ENCODE peak calls at places on chromosome 7, in six cellular contexts. X is CD8-positive, alpha-beta T cell; F is psoas muscle; N is tibial artery; P is uterus; I is left ventricle myocardium inferior. E is an unnamed sample.

GRCh38 chr7:154996756-154997155 is 6.2 kb downstream of the PAXIP1 start:
- DNase-seq in X (no peak), F (no peak), N (no peak), P (no peak), I (no peak), E (no peak)

GRCh38 chr7:5479133-5479745 is 55.6 kb upstream of the TNRC18 start:
- DNase-seq in X (no peak), F (no peak), N (no peak), P (no peak), I (no peak), E (no peak)

GRCh38 chr7:20343211-20343610 is 12.5 kb downstream of the ITGB8 start:
- DNase-seq in X (no peak), F (no peak), N (no peak), P (no peak), I (no peak), E (no peak)

GRCh38 chr7:130891254-130892094 is 157.5 kb upstream of the KLF14 start:
- DNase-seq in X (no peak), F (peak), N (peak), P (peak), I (no peak), E (no peak)

GRCh38 chr7:73983437-73984164 is 44.4 kb upstream of the ELN start:
- DNase-seq in X (no peak), F (peak), N (no peak), P (no peak), I (peak), E (no peak)

GRCh38 chr7:87414400-87415188 is 60.9 kb downstream of the ABCB4 start:
- DNase-seq in X (no peak), F (no peak), N (no peak), P (no peak), I (no peak), E (no peak)

GRCh38 chr7:140640727-140641531 is at the start of gene DENND2A:
- DNase-seq in X (no peak), F (peak), N (peak), P (peak), I (peak), E (peak)

GRCh38 chr7:16268821-16269768 is 152.2 kb downstream of the CRPPA start:
- DNase-seq in X (no peak), F (no peak), N (no peak), P (no peak), I (no peak), E (no peak)

GRCh38 chr7:40763319-40764287 is 628.8 kb downstream of the SUGCT start:
- DNase-seq in X (no peak), F (no peak), N (no peak), P (no peak), I (no peak), E (no peak)

GRCh38 chr7:4079366-4079765 is 602.7 kb upstream of the FOXK1 start:
- DNase-seq in X (no peak), F (no peak), N (no peak), P (no peak), I (no peak), E (no peak)

GRCh38 chr7:28419717-28420116 is 7.4 kb downstream of the CREB5 start:
- DNase-seq in X (no peak), F (no peak), N (peak), P (peak), I (no peak), E (no peak)

GRCh38 chr7:15042285-15042684 is 139.7 kb upstream of the DGKB start:
- DNase-seq in X (no peak), F (no peak), N (no peak), P (no peak), I (no peak), E (no peak)

GRCh38 chr7:137882806-137883205 is 36.0 kb upstream of the DGKI start:
- DNase-seq in X (no peak), F (no peak), N (no peak), P (no peak), I (no peak), E (no peak)

GRCh38 chr7:110803602-110804143 is 287.3 kb upstream of the LRRN3 start:
- DNase-seq in X (no peak), F (no peak), N (no peak), P (no peak), I (no peak), E (no peak)

GRCh38 chr7:68206946-68207485 is 1210.4 kb downstream of the TYW1 start:
- DNase-seq in X (no peak), F (no peak), N (no peak), P (no peak), I (no peak), E (no peak)

GRCh38 chr7:33958126-33958525 is 52.8 kb downstream of the BMPER start:
- DNase-seq in X (no peak), F (no peak), N (no peak), P (no peak), I (no peak), E (no peak)

GRCh38 chr7:23394828-23395227 is 75.5 kb downstream of the IGF2BP3 start:
- DNase-seq in X (no peak), F (no peak), N (no peak), P (no peak), I (no peak), E (no peak)

GRCh38 chr7:139884441-139884840 is 55.4 kb downstream of the TBXAS1 start:
- DNase-seq in X (no peak), F (no peak), N (no peak), P (no peak), I (no peak), E (no peak)

GRCh38 chr7:65239707-65240352 is 133.8 kb upstream of the ZNF92 start:
- DNase-seq in X (no peak), F (no peak), N (no peak), P (no peak), I (no peak), E (no peak)

GRCh38 chr7:140039071-140039470 is 23.7 kb downstream of the PARP12 start:
- DNase-seq in X (no peak), F (no peak), N (no peak), P (no peak), I (no peak), E (no peak)

GRCh38 chr7:116692599-116693308 is 20.8 kb downstream of the MET start:
- DNase-seq in X (no peak), F (no peak), N (no peak), P (no peak), I (no peak), E (no peak)

GRCh38 chr7:30068117-30068516 is 39.9 kb downstream of the PLEKHA8 start:
- DNase-seq in X (no peak), F (no peak), N (no peak), P (peak), I (no peak), E (no peak)

GRCh38 chr7:29988391-29989256 is 977 bp downstream of the SCRN1 start:
- DNase-seq in X (peak), F (peak), N (peak), P (peak), I (peak), E (peak)

GRCh38 chr7:128928159-128928558 is 9.6 kb upstream of the IRF5 start:
- DNase-seq in X (no peak), F (peak), N (no peak), P (no peak), I (no peak), E (no peak)

GRCh38 chr7:114922652-114923402 is 933 bp downstream of the MDFIC start:
- DNase-seq in X (peak), F (peak), N (peak), P (peak), I (peak), E (no peak)

GRCh38 chr7:114922151-114922651 is 307 bp downstream of the MDFIC start:
- DNase-seq in X (peak), F (peak), N (peak), P (peak), I (peak), E (no peak)

GRCh38 chr7:114923403-114923713 is 1.5 kb downstream of the MDFIC start:
- DNase-seq in X (no peak), F (no peak), N (no peak), P (no peak), I (no peak), E (no peak)

GRCh38 chr7:114925443-114925842 is 3.5 kb downstream of the MDFIC start:
- DNase-seq in X (no peak), F (no peak), N (no peak), P (no peak), I (no peak), E (no peak)

DNA sequence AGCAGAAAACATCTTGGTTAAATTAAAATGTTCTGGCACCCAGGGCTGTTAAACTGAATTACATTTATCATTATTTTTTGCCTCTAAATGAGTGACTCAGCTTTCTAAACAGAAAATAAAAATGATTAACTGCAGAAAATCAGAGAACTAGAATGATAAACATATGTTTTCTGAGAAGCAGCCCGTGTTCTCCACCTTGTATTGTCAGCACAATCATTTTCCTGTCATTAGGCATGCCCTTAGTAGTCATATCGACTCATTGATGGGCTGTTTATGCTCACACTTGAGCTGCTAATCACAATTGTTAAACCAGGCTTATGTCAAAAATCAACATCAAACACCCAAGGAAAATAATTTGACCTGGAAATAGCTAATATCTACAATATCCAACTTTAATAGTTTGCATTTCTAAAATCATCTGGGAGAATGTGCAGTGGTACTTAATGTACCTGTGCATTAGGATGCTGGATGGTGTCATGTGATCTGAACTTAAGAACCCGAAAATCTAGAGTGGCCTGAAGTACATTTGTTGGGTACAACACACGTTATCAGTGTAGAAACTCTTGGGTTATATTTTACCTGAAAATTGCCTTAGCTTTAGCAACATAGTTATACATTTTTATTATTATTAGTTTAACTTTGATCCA is 2.3 kb downstream of the MDFIC start:
- DNase-seq in X (no peak), F (no peak), N (no peak), P (no peak), I (no peak), E (no peak)
- H3K27ac ChIP-seq in X (peak), F (no peak), N (peak), P (peak), I (peak), E (no peak)

GRCh38 chr7:148987751-148988512 is 40.4 kb downstream of the PDIA4 start:
- DNase-seq in X (no peak), F (no peak), N (no peak), P (no peak), I (no peak), E (no peak)

GRCh38 chr7:148986737-148987009 is 41.6 kb downstream of the PDIA4 start:
- DNase-seq in X (no peak), F (no peak), N (no peak), P (no peak), I (no peak), E (no peak)

GRCh38 chr7:148991536-148991935 is 36.8 kb downstream of the PDIA4 start:
- DNase-seq in X (no peak), F (peak), N (no peak), P (no peak), I (no peak), E (no peak)

GRCh38 chr7:148983220-148984146 is 44.8 kb downstream of the PDIA4 start:
- DNase-seq in X (peak), F (peak), N (no peak), P (peak), I (no peak), E (no peak)

GRCh38 chr7:148987010-148987750 is 41.1 kb downstream of the PDIA4 start:
- DNase-seq in X (peak), F (peak), N (peak), P (peak), I (peak), E (peak)
- H3K27ac ChIP-seq in X (peak), F (peak), N (peak), P (peak), I (peak), E (peak)

DNA sequence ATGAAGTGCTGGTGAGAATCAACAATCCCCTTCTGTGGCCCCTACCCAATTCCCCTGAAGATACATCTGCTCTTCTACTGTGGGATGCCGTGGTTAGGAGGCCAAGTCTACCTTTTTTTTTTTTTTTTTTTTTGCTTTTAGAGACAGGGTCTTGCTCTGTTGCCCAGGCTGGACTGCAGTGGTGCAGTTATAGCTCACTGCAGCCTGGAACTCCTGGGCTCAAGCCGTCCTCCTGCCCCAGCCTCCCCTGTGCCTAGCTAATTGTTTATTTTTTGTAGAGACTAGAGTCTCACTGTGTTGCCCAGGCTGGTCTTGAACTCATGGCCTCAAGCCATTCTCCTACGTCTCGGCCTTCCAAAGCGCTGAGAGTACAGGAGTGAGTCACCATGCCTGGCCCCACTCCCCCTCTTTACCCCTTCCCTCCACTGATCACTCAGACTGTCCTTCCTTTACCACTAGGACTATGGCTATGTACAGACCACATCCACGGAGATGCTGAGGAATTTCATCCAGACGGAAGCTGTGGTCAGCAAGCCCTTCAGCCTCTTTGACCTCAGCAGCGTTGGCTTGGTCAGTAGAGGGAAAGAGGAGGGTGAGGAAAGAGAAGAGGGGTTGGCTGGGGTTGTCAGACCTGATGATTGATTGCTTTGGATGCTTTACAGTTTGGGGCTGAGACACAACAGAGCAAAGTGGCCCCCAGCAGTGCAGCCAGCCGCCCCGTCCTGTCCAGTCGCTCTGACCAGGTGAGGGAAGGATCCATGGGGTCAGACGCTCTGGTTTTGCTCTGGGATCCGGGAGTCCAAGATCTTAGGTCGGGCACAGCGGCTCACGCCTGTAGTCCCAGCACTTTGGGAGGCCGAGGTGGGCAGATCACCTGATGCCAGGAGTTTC is 1.8 kb downstream of the AP4M1 start:
- DNase-seq in X (no peak), F (no peak), N (no peak), P (no peak), I (no peak), E (no peak)
- H3K27ac ChIP-seq in X (no peak), F (no peak), N (no peak), P (no peak), I (no peak), E (no peak)

GRCh38 chr7:90626011-90626410 is 29.9 kb downstream of the CDK14 start:
- DNase-seq in X (no peak), F (no peak), N (no peak), P (no peak), I (no peak), E (no peak)

GRCh38 chr7:90624128-90624980 is 28.2 kb downstream of the CDK14 start:
- DNase-seq in X (no peak), F (no peak), N (no peak), P (peak), I (no peak), E (no peak)

GRCh38 chr7:90622670-90623069 is 26.5 kb downstream of the CDK14 start:
- DNase-seq in X (no peak), F (no peak), N (no peak), P (no peak), I (no peak), E (no peak)

GRCh38 chr7:90625051-90625450 is 28.9 kb downstream of the CDK14 start:
- DNase-seq in X (no peak), F (no peak), N (no peak), P (no peak), I (no peak), E (no peak)

DNA sequence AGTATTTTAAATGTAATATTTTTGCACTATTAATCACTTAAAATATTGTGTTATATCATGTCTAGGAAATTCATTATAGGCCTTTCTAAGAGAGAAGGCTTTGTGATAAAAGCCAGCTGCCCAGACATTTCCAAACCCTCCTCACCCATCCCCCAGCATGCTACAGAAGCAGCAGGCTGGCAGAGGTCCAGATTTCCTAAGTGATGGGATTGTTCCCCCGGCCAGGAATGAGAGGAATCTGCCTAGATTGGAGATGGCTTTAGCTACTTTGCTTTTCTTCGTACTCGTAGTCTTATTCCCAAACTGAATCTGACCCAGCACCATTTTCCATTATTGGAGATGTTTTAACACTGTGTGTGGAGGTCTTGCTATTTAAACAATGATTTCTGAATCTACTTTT is 29.4 kb downstream of the CDK14 start:
- DNase-seq in X (no peak), F (no peak), N (peak), P (peak), I (peak), E (no peak)
- H3K27ac ChIP-seq in X (no peak), F (no peak), N (no peak), P (peak), I (peak), E (no peak)

DNA sequence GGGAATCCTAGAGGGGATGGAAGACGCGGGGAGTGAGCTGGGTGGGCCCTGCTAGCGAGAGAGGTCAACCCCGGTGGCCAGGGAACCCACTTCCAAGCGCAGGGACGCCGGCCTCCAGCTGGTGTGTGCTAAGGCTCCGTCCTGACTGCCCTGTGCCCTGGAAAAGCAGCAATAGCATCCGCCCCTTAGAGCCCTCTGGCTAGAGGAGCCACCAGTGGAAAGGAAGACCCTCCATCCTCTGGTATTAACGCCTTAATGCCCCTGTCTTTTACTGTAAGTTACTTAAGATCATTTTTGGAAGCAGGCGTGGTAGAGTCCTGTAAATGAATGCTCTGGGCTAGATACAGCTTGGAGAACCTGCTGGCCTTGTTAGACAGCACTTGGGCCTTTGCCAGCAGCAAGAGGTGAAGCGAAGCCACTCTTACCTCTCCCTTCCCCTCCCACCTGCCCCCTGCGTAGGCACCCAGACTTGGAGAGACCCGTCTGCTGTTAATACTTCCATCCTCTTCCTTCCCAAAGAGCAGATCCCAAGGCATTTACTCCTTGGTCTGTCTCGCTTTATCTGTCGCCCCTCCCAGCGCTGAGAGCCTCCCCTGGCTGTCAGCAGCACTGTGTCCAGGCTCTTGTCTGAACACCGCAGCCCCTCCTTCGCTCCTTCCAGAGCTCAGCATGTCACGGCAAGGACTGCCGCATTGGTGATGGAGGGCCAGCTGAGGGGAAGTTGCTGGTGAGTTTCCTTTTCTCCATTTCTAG is 4.6 kb downstream of the REPIN1 start:
- DNase-seq in X (no peak), F (peak), N (no peak), P (no peak), I (no peak), E (no peak)
- H3K27ac ChIP-seq in X (no peak), F (peak), N (no peak), P (no peak), I (peak), E (no peak)

GRCh38 chr7:124056234-124056633 is 23.4 kb upstream of the TMEM229A start:
- DNase-seq in X (no peak), F (no peak), N (no peak), P (no peak), I (no peak), E (no peak)
- H3K27ac ChIP-seq in X (no peak), F (no peak), N (no peak), P (no peak), I (no peak), E (no peak)

GRCh38 chr7:97576043-97576442 is 155.8 kb upstream of the TAC1 start:
- DNase-seq in X (no peak), F (no peak), N (no peak), P (no peak), I (no peak), E (no peak)
- H3K27ac ChIP-seq in X (no peak), F (no peak), N (no peak), P (no peak), I (no peak), E (no peak)

DNA sequence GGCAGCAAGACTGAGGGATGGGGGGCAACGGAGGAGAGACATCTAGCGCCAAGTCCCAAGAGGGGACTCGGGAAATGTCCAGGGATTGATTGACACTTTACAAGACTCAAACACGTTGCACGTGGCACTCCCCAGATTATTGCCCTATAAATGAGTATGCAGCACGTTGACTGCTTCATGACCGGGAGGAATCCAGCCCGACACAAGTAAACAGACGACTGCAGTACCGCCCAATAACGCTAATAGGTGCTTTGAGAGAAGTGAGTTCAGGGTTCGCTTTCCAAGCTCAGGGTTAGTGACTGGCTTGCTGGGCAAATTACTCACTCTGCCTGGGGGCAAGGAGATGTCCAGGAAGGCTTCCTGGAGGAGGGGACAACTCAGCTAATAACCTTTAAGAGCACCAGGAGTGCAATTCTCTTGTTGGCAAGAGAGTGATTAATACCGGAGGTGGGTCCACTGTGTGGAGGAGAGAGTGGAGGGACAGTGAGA is 73.3 kb upstream of the MYL10 start:
- DNase-seq in X (no peak), F (no peak), N (no peak), P (no peak), I (no peak), E (no peak)
- H3K27ac ChIP-seq in X (no peak), F (no peak), N (no peak), P (no peak), I (no peak), E (no peak)

GRCh38 chr7:105270117-105270516 is 118.6 kb downstream of the SRPK2 start:
- DNase-seq in X (peak), F (no peak), N (no peak), P (no peak), I (no peak), E (no peak)
- H3K27ac ChIP-seq in X (no peak), F (peak), N (peak), P (peak), I (peak), E (no peak)